ENCODE peak calls at places on chromosomes 3 and 15, in six cellular contexts. One of them, this sample, is unnamed.

GRCh38 chr3:183265713-183266417 is 12.8 kb downstream of the B3GNT5 start:
- DNase-seq in NCI-H510A treated with DMSO at 0.1 percent for 48 hours: peak; percentile 29
- DNase-seq in HS-27A: no peak
- DNase-seq in stimulated activated naive CD4-positive, alpha-beta T cell treated with Interleukin-2 at 50 U/mL for 16 hours: peak; percentile 41
- DNase-seq in stimulated activated CD8-positive, alpha-beta memory T cell treated with anti-CD3 and anti-CD28 coated beads, Interleukin-12 subunit alpha, Interleukin-12 subunit beta, amount 100 ng/mL, for 1 hour: no peak
- DNase-seq in AG20443: no peak
- DNase-seq in this sample: no peak

GRCh38 chr3:44058022-44058867 is 183.4 kb upstream of the TOPAZ1 start:
- DNase-seq in NCI-H510A treated with DMSO at 0.1 percent for 48 hours: peak; percentile 15
- DNase-seq in HS-27A: no peak
- DNase-seq in stimulated activated naive CD4-positive, alpha-beta T cell treated with Interleukin-2 at 50 U/mL for 16 hours: no peak
- DNase-seq in stimulated activated CD8-positive, alpha-beta memory T cell treated with anti-CD3 and anti-CD28 coated beads, Interleukin-12 subunit alpha, Interleukin-12 subunit beta, amount 100 ng/mL, for 1 hour: no peak
- DNase-seq in AG20443: peak; percentile 82
- DNase-seq in this sample: no peak

GRCh38 chr3:134150476-134150875 is 100.2 kb downstream of the RYK start:
- DNase-seq in NCI-H510A treated with DMSO at 0.1 percent for 48 hours: no peak
- DNase-seq in HS-27A: no peak
- DNase-seq in stimulated activated naive CD4-positive, alpha-beta T cell treated with Interleukin-2 at 50 U/mL for 16 hours: no peak
- DNase-seq in stimulated activated CD8-positive, alpha-beta memory T cell treated with anti-CD3 and anti-CD28 coated beads, Interleukin-12 subunit alpha, Interleukin-12 subunit beta, amount 100 ng/mL, for 1 hour: no peak
- DNase-seq in AG20443: no peak
- DNase-seq in this sample: no peak

GRCh38 chr3:10554236-10554611 is 48.8 kb upstream of the ATP2B2 start:
- DNase-seq in NCI-H510A treated with DMSO at 0.1 percent for 48 hours: no peak
- DNase-seq in HS-27A: no peak
- DNase-seq in stimulated activated naive CD4-positive, alpha-beta T cell treated with Interleukin-2 at 50 U/mL for 16 hours: no peak
- DNase-seq in stimulated activated CD8-positive, alpha-beta memory T cell treated with anti-CD3 and anti-CD28 coated beads, Interleukin-12 subunit alpha, Interleukin-12 subunit beta, amount 100 ng/mL, for 1 hour: no peak
- DNase-seq in AG20443: no peak
- DNase-seq in this sample: no peak

GRCh38 chr3:52062499-52062898 is 6.1 kb upstream of the DUSP7 start:
- DNase-seq in NCI-H510A treated with DMSO at 0.1 percent for 48 hours: no peak
- DNase-seq in HS-27A: no peak
- DNase-seq in stimulated activated naive CD4-positive, alpha-beta T cell treated with Interleukin-2 at 50 U/mL for 16 hours: no peak
- DNase-seq in stimulated activated CD8-positive, alpha-beta memory T cell treated with anti-CD3 and anti-CD28 coated beads, Interleukin-12 subunit alpha, Interleukin-12 subunit beta, amount 100 ng/mL, for 1 hour: no peak
- DNase-seq in AG20443: peak; percentile 90
- DNase-seq in this sample: peak; percentile 83

GRCh38 chr3:195718477-195718984 is 2.2 kb upstream of the MUC20 start:
- DNase-seq in NCI-H510A treated with DMSO at 0.1 percent for 48 hours: no peak
- DNase-seq in HS-27A: no peak
- DNase-seq in stimulated activated naive CD4-positive, alpha-beta T cell treated with Interleukin-2 at 50 U/mL for 16 hours: no peak
- DNase-seq in stimulated activated CD8-positive, alpha-beta memory T cell treated with anti-CD3 and anti-CD28 coated beads, Interleukin-12 subunit alpha, Interleukin-12 subunit beta, amount 100 ng/mL, for 1 hour: no peak
- DNase-seq in AG20443: no peak
- DNase-seq in this sample: no peak

GRCh38 chr3:172201990-172202318 is 162.6 kb downstream of the FNDC3B start:
- DNase-seq in NCI-H510A treated with DMSO at 0.1 percent for 48 hours: peak; percentile 16
- DNase-seq in HS-27A: peak; percentile 53
- DNase-seq in stimulated activated naive CD4-positive, alpha-beta T cell treated with Interleukin-2 at 50 U/mL for 16 hours: no peak
- DNase-seq in stimulated activated CD8-positive, alpha-beta memory T cell treated with anti-CD3 and anti-CD28 coated beads, Interleukin-12 subunit alpha, Interleukin-12 subunit beta, amount 100 ng/mL, for 1 hour: no peak
- DNase-seq in AG20443: peak; percentile 52
- DNase-seq in this sample: peak; percentile 80

GRCh38 chr3:12870942-12871341 is 29.6 kb upstream of the RPL32 start:
- DNase-seq in NCI-H510A treated with DMSO at 0.1 percent for 48 hours: no peak
- DNase-seq in HS-27A: no peak
- DNase-seq in stimulated activated naive CD4-positive, alpha-beta T cell treated with Interleukin-2 at 50 U/mL for 16 hours: no peak
- DNase-seq in stimulated activated CD8-positive, alpha-beta memory T cell treated with anti-CD3 and anti-CD28 coated beads, Interleukin-12 subunit alpha, Interleukin-12 subunit beta, amount 100 ng/mL, for 1 hour: no peak
- DNase-seq in AG20443: peak; percentile 89
- DNase-seq in this sample: peak; percentile 79

GRCh38 chr3:40407007-40407406 is 20.0 kb downstream of the ENTPD3 start:
- DNase-seq in NCI-H510A treated with DMSO at 0.1 percent for 48 hours: no peak
- DNase-seq in HS-27A: no peak
- DNase-seq in stimulated activated naive CD4-positive, alpha-beta T cell treated with Interleukin-2 at 50 U/mL for 16 hours: no peak
- DNase-seq in stimulated activated CD8-positive, alpha-beta memory T cell treated with anti-CD3 and anti-CD28 coated beads, Interleukin-12 subunit alpha, Interleukin-12 subunit beta, amount 100 ng/mL, for 1 hour: no peak
- DNase-seq in AG20443: no peak
- DNase-seq in this sample: no peak

GRCh38 chr3:160400048-160400630 is 689 bp downstream of the SMC4 start:
- DNase-seq in NCI-H510A treated with DMSO at 0.1 percent for 48 hours: peak; percentile 21
- DNase-seq in HS-27A: no peak
- DNase-seq in stimulated activated naive CD4-positive, alpha-beta T cell treated with Interleukin-2 at 50 U/mL for 16 hours: peak; percentile 20
- DNase-seq in stimulated activated CD8-positive, alpha-beta memory T cell treated with anti-CD3 and anti-CD28 coated beads, Interleukin-12 subunit alpha, Interleukin-12 subunit beta, amount 100 ng/mL, for 1 hour: peak; percentile 3
- DNase-seq in AG20443: peak; percentile 33
- DNase-seq in this sample: no peak

GRCh38 chr15:65334586-65335231 is 30.2 kb downstream of the RNU5B-1 start:
- DNase-seq in NCI-H510A treated with DMSO at 0.1 percent for 48 hours: no peak
- DNase-seq in HS-27A: no peak
- DNase-seq in stimulated activated naive CD4-positive, alpha-beta T cell treated with Interleukin-2 at 50 U/mL for 16 hours: no peak
- DNase-seq in stimulated activated CD8-positive, alpha-beta memory T cell treated with anti-CD3 and anti-CD28 coated beads, Interleukin-12 subunit alpha, Interleukin-12 subunit beta, amount 100 ng/mL, for 1 hour: no peak
- DNase-seq in AG20443: no peak
- DNase-seq in this sample: no peak

GRCh38 chr3:112136959-112137693 is 4.1 kb upstream of the GCSAM start:
- DNase-seq in NCI-H510A treated with DMSO at 0.1 percent for 48 hours: peak; percentile 57
- DNase-seq in HS-27A: peak; percentile 11
- DNase-seq in stimulated activated naive CD4-positive, alpha-beta T cell treated with Interleukin-2 at 50 U/mL for 16 hours: peak; percentile 31
- DNase-seq in stimulated activated CD8-positive, alpha-beta memory T cell treated with anti-CD3 and anti-CD28 coated beads, Interleukin-12 subunit alpha, Interleukin-12 subunit beta, amount 100 ng/mL, for 1 hour: no peak
- DNase-seq in AG20443: peak; percentile 33
- DNase-seq in this sample: peak; percentile 17

GRCh38 chr15:70156781-70157261 is 59.1 kb upstream of the TLE3 start:
- DNase-seq in NCI-H510A treated with DMSO at 0.1 percent for 48 hours: peak; percentile 57
- DNase-seq in HS-27A: no peak
- DNase-seq in stimulated activated naive CD4-positive, alpha-beta T cell treated with Interleukin-2 at 50 U/mL for 16 hours: no peak
- DNase-seq in stimulated activated CD8-positive, alpha-beta memory T cell treated with anti-CD3 and anti-CD28 coated beads, Interleukin-12 subunit alpha, Interleukin-12 subunit beta, amount 100 ng/mL, for 1 hour: no peak
- DNase-seq in AG20443: peak; percentile 89
- DNase-seq in this sample: no peak

GRCh38 chr3:184284696-184285095 is 8.9 kb downstream of the ECE2 start:
- DNase-seq in NCI-H510A treated with DMSO at 0.1 percent for 48 hours: peak; percentile 83
- DNase-seq in HS-27A: peak; percentile 27
- DNase-seq in stimulated activated naive CD4-positive, alpha-beta T cell treated with Interleukin-2 at 50 U/mL for 16 hours: peak; percentile 9
- DNase-seq in stimulated activated CD8-positive, alpha-beta memory T cell treated with anti-CD3 and anti-CD28 coated beads, Interleukin-12 subunit alpha, Interleukin-12 subunit beta, amount 100 ng/mL, for 1 hour: no peak
- DNase-seq in AG20443: peak; percentile 87
- DNase-seq in this sample: peak; percentile 56

GRCh38 chr15:58426501-58426900 is 5.3 kb upstream of the LIPC start:
- DNase-seq in NCI-H510A treated with DMSO at 0.1 percent for 48 hours: no peak
- DNase-seq in HS-27A: no peak
- DNase-seq in stimulated activated naive CD4-positive, alpha-beta T cell treated with Interleukin-2 at 50 U/mL for 16 hours: no peak
- DNase-seq in stimulated activated CD8-positive, alpha-beta memory T cell treated with anti-CD3 and anti-CD28 coated beads, Interleukin-12 subunit alpha, Interleukin-12 subunit beta, amount 100 ng/mL, for 1 hour: no peak
- DNase-seq in AG20443: no peak
- DNase-seq in this sample: no peak

GRCh38 chr15:28942046-28942445 is 56.3 kb downstream of the APBA2 start:
- DNase-seq in NCI-H510A treated with DMSO at 0.1 percent for 48 hours: no peak
- DNase-seq in HS-27A: no peak
- DNase-seq in stimulated activated naive CD4-positive, alpha-beta T cell treated with Interleukin-2 at 50 U/mL for 16 hours: no peak
- DNase-seq in stimulated activated CD8-positive, alpha-beta memory T cell treated with anti-CD3 and anti-CD28 coated beads, Interleukin-12 subunit alpha, Interleukin-12 subunit beta, amount 100 ng/mL, for 1 hour: no peak
- DNase-seq in AG20443: no peak
- DNase-seq in this sample: no peak

GRCh38 chr3:85781806-85782205 is 823.0 kb downstream of the CADM2 start:
- DNase-seq in NCI-H510A treated with DMSO at 0.1 percent for 48 hours: peak; percentile 8
- DNase-seq in HS-27A: no peak
- DNase-seq in stimulated activated naive CD4-positive, alpha-beta T cell treated with Interleukin-2 at 50 U/mL for 16 hours: no peak
- DNase-seq in stimulated activated CD8-positive, alpha-beta memory T cell treated with anti-CD3 and anti-CD28 coated beads, Interleukin-12 subunit alpha, Interleukin-12 subunit beta, amount 100 ng/mL, for 1 hour: no peak
- DNase-seq in AG20443: no peak
- DNase-seq in this sample: no peak

GRCh38 chr3:187104956-187105355 is 34.3 kb downstream of the RPL39L start:
- DNase-seq in NCI-H510A treated with DMSO at 0.1 percent for 48 hours: no peak
- DNase-seq in HS-27A: no peak
- DNase-seq in stimulated activated naive CD4-positive, alpha-beta T cell treated with Interleukin-2 at 50 U/mL for 16 hours: no peak
- DNase-seq in stimulated activated CD8-positive, alpha-beta memory T cell treated with anti-CD3 and anti-CD28 coated beads, Interleukin-12 subunit alpha, Interleukin-12 subunit beta, amount 100 ng/mL, for 1 hour: peak; percentile 10
- DNase-seq in AG20443: peak; percentile 28
- DNase-seq in this sample: peak; percentile 81

GRCh38 chr3:188976407-188976806 is 195.4 kb upstream of the TPRG1 start:
- DNase-seq in NCI-H510A treated with DMSO at 0.1 percent for 48 hours: no peak
- DNase-seq in HS-27A: no peak
- DNase-seq in stimulated activated naive CD4-positive, alpha-beta T cell treated with Interleukin-2 at 50 U/mL for 16 hours: no peak
- DNase-seq in stimulated activated CD8-positive, alpha-beta memory T cell treated with anti-CD3 and anti-CD28 coated beads, Interleukin-12 subunit alpha, Interleukin-12 subunit beta, amount 100 ng/mL, for 1 hour: no peak
- DNase-seq in AG20443: no peak
- DNase-seq in this sample: no peak

GRCh38 chr15:40438712-40439111 is 2.0 kb upstream of the BAHD1 start:
- DNase-seq in NCI-H510A treated with DMSO at 0.1 percent for 48 hours: no peak
- DNase-seq in HS-27A: no peak
- DNase-seq in stimulated activated naive CD4-positive, alpha-beta T cell treated with Interleukin-2 at 50 U/mL for 16 hours: no peak
- DNase-seq in stimulated activated CD8-positive, alpha-beta memory T cell treated with anti-CD3 and anti-CD28 coated beads, Interleukin-12 subunit alpha, Interleukin-12 subunit beta, amount 100 ng/mL, for 1 hour: no peak
- DNase-seq in AG20443: no peak
- DNase-seq in this sample: no peak

GRCh38 chr3:29516164-29516563 is 235.3 kb downstream of the RBMS3 start:
- DNase-seq in NCI-H510A treated with DMSO at 0.1 percent for 48 hours: no peak
- DNase-seq in HS-27A: no peak
- DNase-seq in stimulated activated naive CD4-positive, alpha-beta T cell treated with Interleukin-2 at 50 U/mL for 16 hours: no peak
- DNase-seq in stimulated activated CD8-positive, alpha-beta memory T cell treated with anti-CD3 and anti-CD28 coated beads, Interleukin-12 subunit alpha, Interleukin-12 subunit beta, amount 100 ng/mL, for 1 hour: no peak
- DNase-seq in AG20443: no peak
- DNase-seq in this sample: no peak

GRCh38 chr3:16668776-16669545 is 63.7 kb upstream of the DAZL start:
- DNase-seq in NCI-H510A treated with DMSO at 0.1 percent for 48 hours: no peak
- DNase-seq in HS-27A: no peak
- DNase-seq in stimulated activated naive CD4-positive, alpha-beta T cell treated with Interleukin-2 at 50 U/mL for 16 hours: no peak
- DNase-seq in stimulated activated CD8-positive, alpha-beta memory T cell treated with anti-CD3 and anti-CD28 coated beads, Interleukin-12 subunit alpha, Interleukin-12 subunit beta, amount 100 ng/mL, for 1 hour: no peak
- DNase-seq in AG20443: peak; percentile 46
- DNase-seq in this sample: peak; percentile 13

GRCh38 chr3:143634991-143635390 is 213.3 kb downstream of the SLC9A9 start:
- DNase-seq in NCI-H510A treated with DMSO at 0.1 percent for 48 hours: no peak
- DNase-seq in HS-27A: no peak
- DNase-seq in stimulated activated naive CD4-positive, alpha-beta T cell treated with Interleukin-2 at 50 U/mL for 16 hours: no peak
- DNase-seq in stimulated activated CD8-positive, alpha-beta memory T cell treated with anti-CD3 and anti-CD28 coated beads, Interleukin-12 subunit alpha, Interleukin-12 subunit beta, amount 100 ng/mL, for 1 hour: no peak
- DNase-seq in AG20443: no peak
- DNase-seq in this sample: no peak

GRCh38 chr15:97718509-97718908 is 242.0 kb upstream of the ARRDC4 start:
- DNase-seq in NCI-H510A treated with DMSO at 0.1 percent for 48 hours: no peak
- DNase-seq in HS-27A: no peak
- DNase-seq in stimulated activated naive CD4-positive, alpha-beta T cell treated with Interleukin-2 at 50 U/mL for 16 hours: no peak
- DNase-seq in stimulated activated CD8-positive, alpha-beta memory T cell treated with anti-CD3 and anti-CD28 coated beads, Interleukin-12 subunit alpha, Interleukin-12 subunit beta, amount 100 ng/mL, for 1 hour: no peak
- DNase-seq in AG20443: no peak
- DNase-seq in this sample: no peak

GRCh38 chr3:19866751-19867347 is 67.2 kb downstream of the EFHB start:
- DNase-seq in NCI-H510A treated with DMSO at 0.1 percent for 48 hours: peak; percentile 55
- DNase-seq in HS-27A: no peak
- DNase-seq in stimulated activated naive CD4-positive, alpha-beta T cell treated with Interleukin-2 at 50 U/mL for 16 hours: peak; percentile 1
- DNase-seq in stimulated activated CD8-positive, alpha-beta memory T cell treated with anti-CD3 and anti-CD28 coated beads, Interleukin-12 subunit alpha, Interleukin-12 subunit beta, amount 100 ng/mL, for 1 hour: no peak
- DNase-seq in AG20443: peak; percentile 62
- DNase-seq in this sample: peak; percentile 43

GRCh38 chr3:163561151-163561550 is 1517.1 kb downstream of the SI start:
- DNase-seq in NCI-H510A treated with DMSO at 0.1 percent for 48 hours: no peak
- DNase-seq in HS-27A: no peak
- DNase-seq in stimulated activated naive CD4-positive, alpha-beta T cell treated with Interleukin-2 at 50 U/mL for 16 hours: no peak
- DNase-seq in stimulated activated CD8-positive, alpha-beta memory T cell treated with anti-CD3 and anti-CD28 coated beads, Interleukin-12 subunit alpha, Interleukin-12 subunit beta, amount 100 ng/mL, for 1 hour: no peak
- DNase-seq in AG20443: no peak
- DNase-seq in this sample: no peak

GRCh38 chr3:71511037-71511436 is 72.5 kb downstream of the FOXP1 start:
- DNase-seq in NCI-H510A treated with DMSO at 0.1 percent for 48 hours: no peak
- DNase-seq in HS-27A: peak; percentile 82
- DNase-seq in stimulated activated naive CD4-positive, alpha-beta T cell treated with Interleukin-2 at 50 U/mL for 16 hours: no peak
- DNase-seq in stimulated activated CD8-positive, alpha-beta memory T cell treated with anti-CD3 and anti-CD28 coated beads, Interleukin-12 subunit alpha, Interleukin-12 subunit beta, amount 100 ng/mL, for 1 hour: no peak
- DNase-seq in AG20443: peak; percentile 77
- DNase-seq in this sample: peak; percentile 55

GRCh38 chr3:58683001-58683845 is 16.6 kb upstream of the FAM3D start:
- DNase-seq in NCI-H510A treated with DMSO at 0.1 percent for 48 hours: no peak
- DNase-seq in HS-27A: peak; percentile 34
- DNase-seq in stimulated activated naive CD4-positive, alpha-beta T cell treated with Interleukin-2 at 50 U/mL for 16 hours: no peak
- DNase-seq in stimulated activated CD8-positive, alpha-beta memory T cell treated with anti-CD3 and anti-CD28 coated beads, Interleukin-12 subunit alpha, Interleukin-12 subunit beta, amount 100 ng/mL, for 1 hour: no peak
- DNase-seq in AG20443: peak; percentile 46
- DNase-seq in this sample: peak; percentile 1

GRCh38 chr3:125587039-125587664 is 8.1 kb downstream of the OSBPL11 start:
- DNase-seq in NCI-H510A treated with DMSO at 0.1 percent for 48 hours: no peak
- DNase-seq in HS-27A: no peak
- DNase-seq in stimulated activated naive CD4-positive, alpha-beta T cell treated with Interleukin-2 at 50 U/mL for 16 hours: no peak
- DNase-seq in stimulated activated CD8-positive, alpha-beta memory T cell treated with anti-CD3 and anti-CD28 coated beads, Interleukin-12 subunit alpha, Interleukin-12 subunit beta, amount 100 ng/mL, for 1 hour: no peak
- DNase-seq in AG20443: no peak
- DNase-seq in this sample: no peak

GRCh38 chr3:197468866-197469382 is 86.8 kb downstream of the BDH1 start:
- DNase-seq in NCI-H510A treated with DMSO at 0.1 percent for 48 hours: no peak
- DNase-seq in HS-27A: no peak
- DNase-seq in stimulated activated naive CD4-positive, alpha-beta T cell treated with Interleukin-2 at 50 U/mL for 16 hours: no peak
- DNase-seq in stimulated activated CD8-positive, alpha-beta memory T cell treated with anti-CD3 and anti-CD28 coated beads, Interleukin-12 subunit alpha, Interleukin-12 subunit beta, amount 100 ng/mL, for 1 hour: no peak
- DNase-seq in AG20443: peak; percentile 22
- DNase-seq in this sample: peak; percentile 51

This sample was measured in stromal cell of bone marrow.